ENCODE peak calls at places on chromosome 21, in seven cellular contexts. K is thoracic aorta, U is cardiac muscle cell, P is heart right ventricle, J is tibial nerve, A is dorsolateral prefrontal cortex, Q is Karpas-422. I is an unnamed sample.

GRCh38 chr21:37711294-37711844 is 204.9 kb downstream of the KCNJ6 start:
- DNase-seq in K (no peak), U (no peak), P (no peak), J (no peak), A (no peak), Q (no peak), I (no peak)

GRCh38 chr21:28133116-28133515 is 859.6 kb downstream of the LTN1 start:
- DNase-seq in K (no peak), U (no peak), P (no peak), J (no peak), A (no peak), Q (no peak), I (no peak)

GRCh38 chr21:31623664-31624063 is 35.8 kb upstream of the SOD1 start:
- DNase-seq in K (no peak), U (no peak), P (no peak), J (no peak), A (no peak), Q (peak; percentile 69), I (no peak)

GRCh38 chr21:23951251-23951650 is 1656.0 kb downstream of the MRPL39 start:
- DNase-seq in K (no peak), U (no peak), P (no peak), J (no peak), A (no peak), Q (no peak), I (no peak)

GRCh38 chr21:29360799-29361765 is 62.4 kb downstream of the BACH1 start:
- DNase-seq in K (no peak), U (no peak), P (no peak), J (no peak), A (no peak), Q (peak; percentile 58), I (no peak)

GRCh38 chr21:27649746-27650145 is 682.9 kb upstream of the ADAMTS5 start:
- DNase-seq in K (no peak), U (no peak), P (no peak), J (no peak), A (no peak), Q (no peak), I (no peak)

GRCh38 chr21:30194701-30195299 is 21.1 kb downstream of the CLDN8 start:
- DNase-seq in K (no peak), U (peak; percentile 64), P (no peak), J (no peak), A (no peak), Q (peak; percentile 80), I (no peak)

GRCh38 chr21:22575165-22575584 is 1577.0 kb downstream of the NCAM2 start:
- DNase-seq in K (no peak), U (peak; percentile 52), P (no peak), J (no peak), A (no peak), Q (no peak), I (no peak)

GRCh38 chr21:37566790-37567725 is 200.5 kb downstream of the DYRK1A start:
- DNase-seq in K (no peak), U (no peak), P (no peak), J (no peak), A (peak; percentile 47), Q (no peak), I (no peak)

GRCh38 chr21:29434081-29434480 is 135.4 kb downstream of the BACH1 start:
- DNase-seq in K (no peak), U (no peak), P (no peak), J (no peak), A (no peak), Q (no peak), I (no peak)

GRCh38 chr21:45471229-45472052 is 66.5 kb downstream of the COL18A1 start:
- DNase-seq in K (no peak), U (no peak), P (peak; percentile 81), J (peak; percentile 45), A (no peak), Q (no peak), I (no peak)

GRCh38 chr21:38228115-38228514 is 28.7 kb upstream of the KCNJ15 start:
- DNase-seq in K (no peak), U (no peak), P (no peak), J (no peak), A (no peak), Q (no peak), I (no peak)

GRCh38 chr21:18460979-18461378 is 57.4 kb upstream of the TMPRSS15 start:
- DNase-seq in K (no peak), U (no peak), P (no peak), J (no peak), A (no peak), Q (peak; percentile 49), I (no peak)
- H3K27ac ChIP-seq in K (no peak overlapping the region), U (no peak overlapping the region), P (no peak overlapping the region), J (no peak overlapping the region), A (no peak overlapping the region), Q (peak overlapping the region; percentile 56), I (no peak overlapping the region)

GRCh38 chr21:44301093-44301492 is 1.2 kb downstream of the PFKL start:
- DNase-seq in K (no peak), U (no peak), P (no peak), J (no peak), A (no peak), Q (no peak), I (no peak)
- H3K27ac ChIP-seq in K (peak overlapping the region; percentile 74), U (peak overlapping the region; percentile 85), P (peak overlapping the region; percentile 93), J (peak overlapping the region; percentile 93), A (peak overlapping the region; percentile 85), Q (no peak overlapping the region), I (peak overlapping the region; percentile 21)

DNA sequence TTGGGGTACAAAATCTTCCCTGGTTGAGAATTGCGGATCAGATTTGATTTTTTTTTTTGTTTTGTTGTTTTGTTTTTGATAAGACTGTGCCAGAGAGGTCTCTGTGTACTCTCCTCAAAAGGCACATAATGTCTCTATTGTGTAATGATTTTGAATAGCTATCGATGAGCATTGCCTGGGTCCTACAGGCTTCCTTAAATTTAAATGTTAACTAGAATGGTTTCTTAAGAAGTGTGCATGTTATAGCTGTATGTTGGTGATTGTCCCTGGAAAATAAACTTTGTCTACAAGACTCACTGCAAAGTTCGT is 121.2 kb downstream of the ITSN1 start:
- DNase-seq in K (no peak), U (no peak), P (no peak), J (no peak), A (no peak), Q (no peak), I (no peak)
- H3K27ac ChIP-seq in K (peak overlapping the region; percentile 73), U (no peak overlapping the region), P (no peak overlapping the region), J (peak overlapping the region; percentile 91), A (no peak overlapping the region), Q (no peak overlapping the region), I (no peak overlapping the region)

DNA sequence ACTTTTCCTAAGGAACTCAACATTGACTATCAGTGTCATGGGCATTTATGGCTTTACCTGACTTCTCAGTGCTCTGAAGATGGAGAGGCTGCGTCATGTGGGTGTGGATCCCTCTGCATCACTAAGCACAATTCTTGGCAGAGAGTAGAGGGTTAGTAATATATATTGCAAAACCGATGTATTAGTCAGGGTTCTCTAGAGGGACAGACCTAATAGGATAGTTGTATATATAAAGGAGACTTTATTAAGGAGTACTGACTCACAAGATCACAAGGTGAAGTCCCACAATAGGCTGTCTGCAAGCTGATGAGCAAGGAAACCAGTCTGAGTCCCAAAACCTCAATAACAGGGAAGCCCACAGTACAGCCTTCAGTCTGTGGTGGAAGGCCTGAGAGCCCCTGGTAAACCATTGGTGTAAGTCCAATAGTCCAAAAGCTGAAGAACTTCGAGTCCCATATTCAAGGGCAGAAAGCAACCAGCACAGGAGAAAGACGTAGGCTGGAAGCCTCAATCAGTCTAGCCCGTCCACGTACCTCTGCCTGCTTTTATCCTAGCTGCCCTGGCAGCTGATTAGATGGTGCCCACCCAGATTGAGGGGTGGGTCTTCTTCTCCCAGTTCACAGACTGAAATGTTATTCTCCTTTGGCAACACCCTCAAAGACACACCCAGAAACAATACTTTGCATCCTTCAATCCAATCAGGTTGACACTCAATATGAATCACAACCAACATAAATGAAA is 159.7 kb upstream of the NRIP1 start:
- DNase-seq in K (no peak), U (no peak), P (no peak), J (no peak), A (no peak), Q (no peak), I (no peak)
- H3K27ac ChIP-seq in K (no peak overlapping the region), U (no peak overlapping the region), P (no peak overlapping the region), J (no peak overlapping the region), A (no peak overlapping the region), Q (no peak overlapping the region), I (no peak overlapping the region)

DNA sequence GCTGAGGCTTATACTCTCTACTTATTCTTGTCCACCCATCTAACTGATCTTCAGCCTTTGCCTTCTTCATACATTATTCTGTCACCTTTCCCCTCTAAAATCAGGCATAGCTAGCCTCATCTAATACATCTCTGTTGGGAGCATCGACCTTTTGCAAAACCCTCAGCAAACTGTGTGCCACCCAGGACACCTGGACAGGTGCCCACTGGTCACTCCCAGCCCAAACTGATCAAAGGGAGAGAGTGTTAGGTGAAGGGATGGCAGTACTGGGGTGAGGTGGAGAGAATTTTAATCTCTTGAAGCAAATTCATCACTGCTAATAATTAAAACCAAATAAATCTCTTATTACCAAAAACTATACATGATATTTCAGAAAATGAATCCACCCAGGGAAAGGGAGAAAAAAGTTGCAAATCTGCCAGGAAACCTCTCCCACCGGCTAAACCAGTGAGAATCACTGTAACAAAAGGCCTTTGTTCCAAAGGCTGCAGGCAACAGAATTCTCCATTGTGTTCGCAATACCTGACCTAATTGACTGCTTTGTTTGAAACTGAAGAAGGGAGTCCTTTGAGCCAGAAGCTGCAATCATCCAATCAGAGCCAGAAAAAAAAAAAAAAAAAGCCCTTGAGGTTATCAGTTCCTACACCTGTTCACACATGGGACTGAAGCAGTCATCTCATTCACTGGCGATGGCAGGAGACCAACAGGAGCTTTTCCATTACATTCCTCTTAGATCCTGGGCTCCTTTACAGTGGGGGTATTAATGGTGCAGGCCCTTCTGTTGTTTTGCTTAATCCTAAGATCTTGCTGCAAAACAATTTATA is 172.6 kb downstream of the APP start:
- DNase-seq in K (no peak), U (peak; percentile 18), P (peak; percentile 17), J (no peak), A (no peak), Q (no peak), I (peak; percentile 65)
- H3K27ac ChIP-seq in K (no peak overlapping the region), U (no peak overlapping the region), P (peak overlapping the region; percentile 28), J (peak overlapping the region; percentile 38), A (peak overlapping the region; percentile 94), Q (no peak overlapping the region), I (peak overlapping the region; percentile 91)

GRCh38 chr21:34022557-34023335 is 50.6 kb upstream of the MRPS6 start:
- DNase-seq in K (no peak), U (peak; percentile 17), P (no peak), J (no peak), A (no peak), Q (peak; percentile 63), I (no peak)

GRCh38 chr21:34020005-34020847 is 53.2 kb upstream of the MRPS6 start:
- DNase-seq in K (no peak), U (no peak), P (no peak), J (no peak), A (no peak), Q (peak; percentile 98), I (no peak)

GRCh38 chr21:34020934-34021553 is 52.3 kb upstream of the MRPS6 start:
- DNase-seq in K (no peak), U (no peak), P (no peak), J (no peak), A (no peak), Q (no peak), I (no peak)

GRCh38 chr21:34023691-34024381 is 49.5 kb upstream of the MRPS6 start:
- DNase-seq in K (no peak), U (no peak), P (no peak), J (no peak), A (no peak), Q (no peak), I (no peak)

GRCh38 chr21:34021726-34022125 is 51.7 kb upstream of the MRPS6 start:
- DNase-seq in K (no peak), U (no peak), P (no peak), J (no peak), A (no peak), Q (no peak), I (no peak)
- H3K27ac ChIP-seq in K (no peak overlapping the region), U (no peak overlapping the region), P (no peak overlapping the region), J (no peak overlapping the region), A (no peak overlapping the region), Q (peak overlapping the region; percentile 97), I (no peak overlapping the region)